ENCODE peak calls at places on chromosomes 12 and 14, in six cellular contexts. One of them, this sample, is unnamed.

GRCh38 chr12:93733358-93733757 is 56.2 kb downstream of the CRADD start:
- DNase-seq in IMR-90: no peak
- DNase-seq in stimulated activated CD4-positive, alpha-beta T cell treated with anti-CD3 and anti-CD28 coated beads, Interleukin-4, amount 100 ng/mL, for 48 hours: no peak
- DNase-seq in NCI-H1417: no peak
- DNase-seq in HEK293T: no peak
- DNase-seq in aorta: no peak
- DNase-seq in this sample: no peak

GRCh38 chr12:41476499-41476898 is 288.4 kb downstream of the PDZRN4 start:
- DNase-seq in stimulated activated CD4-positive, alpha-beta T cell treated with anti-CD3 and anti-CD28 coated beads, Interleukin-4, amount 100 ng/mL, for 48 hours: no peak
- DNase-seq in NCI-H1417: peak
- DNase-seq in HEK293T: no peak
- DNase-seq in aorta: no peak
- DNase-seq in IMR-90: no peak
- DNase-seq in this sample: no peak

GRCh38 chr14:91047174-91047753 is 13.2 kb downstream of the RPS6KA5 start:
- DNase-seq in NCI-H1417: no peak
- DNase-seq in stimulated activated CD4-positive, alpha-beta T cell treated with anti-CD3 and anti-CD28 coated beads, Interleukin-4, amount 100 ng/mL, for 48 hours: no peak
- DNase-seq in aorta: no peak
- DNase-seq in IMR-90: no peak
- DNase-seq in HEK293T: no peak
- DNase-seq in this sample: no peak

GRCh38 chr14:91985521-91986255 is 38.2 kb upstream of the FBLN5 start:
- DNase-seq in stimulated activated CD4-positive, alpha-beta T cell treated with anti-CD3 and anti-CD28 coated beads, Interleukin-4, amount 100 ng/mL, for 48 hours: no peak
- DNase-seq in aorta: no peak
- DNase-seq in NCI-H1417: no peak
- DNase-seq in IMR-90: peak
- DNase-seq in HEK293T: no peak
- DNase-seq in this sample: no peak

GRCh38 chr12:124264089-124264795 is 30.7 kb upstream of the RFLNA start:
- DNase-seq in IMR-90: no peak
- DNase-seq in NCI-H1417: no peak
- DNase-seq in stimulated activated CD4-positive, alpha-beta T cell treated with anti-CD3 and anti-CD28 coated beads, Interleukin-4, amount 100 ng/mL, for 48 hours: no peak
- DNase-seq in HEK293T: no peak
- DNase-seq in aorta: no peak
- DNase-seq in this sample: no peak

GRCh38 chr12:101697930-101698781 is 716 bp downstream of the CHPT1 start:
- DNase-seq in stimulated activated CD4-positive, alpha-beta T cell treated with anti-CD3 and anti-CD28 coated beads, Interleukin-4, amount 100 ng/mL, for 48 hours: no peak
- DNase-seq in HEK293T: peak
- DNase-seq in aorta: peak
- DNase-seq in IMR-90: peak
- DNase-seq in NCI-H1417: peak
- DNase-seq in this sample: peak

GRCh38 chr12:71469235-71469873 is 29.8 kb downstream of the LGR5 start:
- DNase-seq in IMR-90: peak
- DNase-seq in stimulated activated CD4-positive, alpha-beta T cell treated with anti-CD3 and anti-CD28 coated beads, Interleukin-4, amount 100 ng/mL, for 48 hours: no peak
- DNase-seq in HEK293T: peak
- DNase-seq in aorta: no peak
- DNase-seq in NCI-H1417: no peak
- DNase-seq in this sample: no peak

GRCh38 chr14:102081231-102082080 is 5.4 kb downstream of the HSP90AA1 start:
- DNase-seq in HEK293T: no peak
- DNase-seq in IMR-90: no peak
- DNase-seq in aorta: no peak
- DNase-seq in stimulated activated CD4-positive, alpha-beta T cell treated with anti-CD3 and anti-CD28 coated beads, Interleukin-4, amount 100 ng/mL, for 48 hours: no peak
- DNase-seq in NCI-H1417: no peak
- DNase-seq in this sample: no peak

GRCh38 chr12:109833307-109834189 is at the start of gene TRPV4:
- DNase-seq in aorta: no peak
- DNase-seq in HEK293T: peak
- DNase-seq in IMR-90: peak
- DNase-seq in stimulated activated CD4-positive, alpha-beta T cell treated with anti-CD3 and anti-CD28 coated beads, Interleukin-4, amount 100 ng/mL, for 48 hours: no peak
- DNase-seq in NCI-H1417: no peak
- DNase-seq in this sample: no peak

GRCh38 chr12:34302131-34302885 is 280.0 kb downstream of the ALG10 start:
- DNase-seq in aorta: peak
- DNase-seq in stimulated activated CD4-positive, alpha-beta T cell treated with anti-CD3 and anti-CD28 coated beads, Interleukin-4, amount 100 ng/mL, for 48 hours: no peak
- DNase-seq in IMR-90: no peak
- DNase-seq in NCI-H1417: no peak
- DNase-seq in HEK293T: no peak
- DNase-seq in this sample: peak

GRCh38 chr14:105861985-105862465 is 335.6 kb downstream of the TMEM121 start:
- DNase-seq in aorta: no peak
- DNase-seq in HEK293T: no peak
- DNase-seq in NCI-H1417: peak
- DNase-seq in IMR-90: no peak
- DNase-seq in stimulated activated CD4-positive, alpha-beta T cell treated with anti-CD3 and anti-CD28 coated beads, Interleukin-4, amount 100 ng/mL, for 48 hours: peak
- DNase-seq in this sample: peak

GRCh38 chr12:72272731-72273498 is 745 bp downstream of the TRHDE start:
- DNase-seq in NCI-H1417: peak
- DNase-seq in aorta: peak
- DNase-seq in HEK293T: peak
- DNase-seq in stimulated activated CD4-positive, alpha-beta T cell treated with anti-CD3 and anti-CD28 coated beads, Interleukin-4, amount 100 ng/mL, for 48 hours: no peak
- DNase-seq in IMR-90: peak
- DNase-seq in this sample: peak

GRCh38 chr14:84361476-84361875 is 1168.5 kb upstream of the FLRT2 start:
- DNase-seq in stimulated activated CD4-positive, alpha-beta T cell treated with anti-CD3 and anti-CD28 coated beads, Interleukin-4, amount 100 ng/mL, for 48 hours: no peak
- DNase-seq in HEK293T: no peak
- DNase-seq in IMR-90: no peak
- DNase-seq in NCI-H1417: no peak
- DNase-seq in aorta: no peak
- DNase-seq in this sample: no peak

GRCh38 chr14:42299692-42300091 is 693.0 kb downstream of the LRFN5 start:
- DNase-seq in NCI-H1417: no peak
- DNase-seq in stimulated activated CD4-positive, alpha-beta T cell treated with anti-CD3 and anti-CD28 coated beads, Interleukin-4, amount 100 ng/mL, for 48 hours: no peak
- DNase-seq in HEK293T: no peak
- DNase-seq in aorta: no peak
- DNase-seq in IMR-90: no peak
- DNase-seq in this sample: no peak

GRCh38 chr12:65209655-65210043 is 40.3 kb downstream of the LEMD3 start:
- DNase-seq in NCI-H1417: no peak
- DNase-seq in aorta: no peak
- DNase-seq in HEK293T: no peak
- DNase-seq in IMR-90: no peak
- DNase-seq in stimulated activated CD4-positive, alpha-beta T cell treated with anti-CD3 and anti-CD28 coated beads, Interleukin-4, amount 100 ng/mL, for 48 hours: no peak
- DNase-seq in this sample: no peak